ENCODE peak calls at places on chromosomes 2 and 18, in four cellular contexts. One of them, this sample, is unnamed. For H3K4me1, the result is how much of the 10 kb centered on the place peaks cover.

GRCh38 chr2:69126341-69126740 is 113.4 kb downstream of the ANTXR1 start:
- DNase-seq in PC-3: no peak
- DNase-seq in adrenal gland: no peak
- DNase-seq in Peyer's patch: no peak
- DNase-seq in this sample: no peak

GRCh38 chr2:239180526-239181073 is 220.2 kb downstream of the HDAC4 start:
- DNase-seq in PC-3: no peak
- DNase-seq in adrenal gland: peak
- DNase-seq in Peyer's patch: peak
- DNase-seq in this sample: no peak

GRCh38 chr2:186256540-186256939 is 229.5 kb upstream of the ZC3H15 start:
- DNase-seq in PC-3: peak
- DNase-seq in adrenal gland: no peak
- DNase-seq in Peyer's patch: no peak
- DNase-seq in this sample: peak

GRCh38 chr18:31825772-31826171 is 65.1 kb upstream of the SLC25A52 start:
- DNase-seq in PC-3: no peak
- DNase-seq in adrenal gland: no peak
- DNase-seq in Peyer's patch: no peak
- DNase-seq in this sample: no peak

GRCh38 chr2:70988726-70989648 is 5.7 kb downstream of the TEX261 start:
- DNase-seq in PC-3: no peak
- DNase-seq in adrenal gland: no peak
- DNase-seq in Peyer's patch: no peak
- DNase-seq in this sample: no peak

GRCh38 chr2:176976766-176977165 is 235.8 kb upstream of the HNRNPA3 start:
- DNase-seq in PC-3: no peak
- DNase-seq in adrenal gland: no peak
- DNase-seq in Peyer's patch: no peak
- DNase-seq in this sample: no peak

GRCh38 chr2:101912545-101912944 is 79.2 kb upstream of the IL1R2 start:
- DNase-seq in PC-3: no peak
- DNase-seq in adrenal gland: no peak
- DNase-seq in Peyer's patch: no peak
- DNase-seq in this sample: no peak

GRCh38 chr18:26710460-26711096 is 154.9 kb downstream of the AQP4 start:
- DNase-seq in PC-3: no peak
- DNase-seq in adrenal gland: no peak
- DNase-seq in Peyer's patch: no peak
- DNase-seq in this sample: no peak

GRCh38 chr2:228556707-228557106 is 375.2 kb upstream of the SPHKAP start:
- DNase-seq in PC-3: peak
- DNase-seq in adrenal gland: no peak
- DNase-seq in Peyer's patch: no peak
- DNase-seq in this sample: peak

GRCh38 chr2:111164078-111164477 is 43.4 kb downstream of the BCL2L11 start:
- DNase-seq in PC-3: no peak
- DNase-seq in adrenal gland: no peak
- DNase-seq in Peyer's patch: no peak
- DNase-seq in this sample: no peak

GRCh38 chr18:48194787-48195186 is 214.4 kb downstream of the ZBTB7C start:
- DNase-seq in PC-3: no peak
- DNase-seq in adrenal gland: no peak
- DNase-seq in Peyer's patch: no peak
- DNase-seq in this sample: no peak

GRCh38 chr2:174546519-174547506 is 50.8 kb downstream of the WIPF1 start:
- DNase-seq in PC-3: peak
- DNase-seq in adrenal gland: peak
- DNase-seq in Peyer's patch: no peak
- DNase-seq in this sample: peak

GRCh38 chr18:63707816-63708215 is 5.1 kb downstream of the SERPINB11 start:
- DNase-seq in PC-3: no peak
- DNase-seq in adrenal gland: no peak
- DNase-seq in Peyer's patch: no peak
- DNase-seq in this sample: no peak

GRCh38 chr2:219045937-219046550 is 4.7 kb upstream of the CFAP65 start:
- DNase-seq in PC-3: peak
- DNase-seq in adrenal gland: peak
- DNase-seq in Peyer's patch: no peak
- DNase-seq in this sample: no peak

GRCh38 chr2:103151046-103151445 is 389.2 kb downstream of the TMEM182 start:
- DNase-seq in PC-3: no peak
- DNase-seq in adrenal gland: no peak
- DNase-seq in Peyer's patch: no peak
- DNase-seq in this sample: no peak

GRCh38 chr2:86442642-86443005 is 1.5 kb downstream of the KDM3A start:
- DNase-seq in PC-3: peak
- DNase-seq in adrenal gland: peak
- DNase-seq in Peyer's patch: peak
- DNase-seq in this sample: peak

GRCh38 chr18:42781298-42781815 is 334.1 kb downstream of the RIT2 start:
- DNase-seq in PC-3: no peak
- DNase-seq in adrenal gland: no peak
- DNase-seq in Peyer's patch: no peak
- DNase-seq in this sample: no peak

GRCh38 chr2:46915281-46915810 is at the start of gene MCFD2:
- DNase-seq in PC-3: peak
- DNase-seq in adrenal gland: peak
- DNase-seq in Peyer's patch: no peak
- DNase-seq in this sample: peak

GRCh38 chr18:48948112-48949050 is 2.4 kb downstream of the SMAD7 start:
- DNase-seq in PC-3: peak
- DNase-seq in adrenal gland: peak
- DNase-seq in Peyer's patch: peak
- DNase-seq in this sample: no peak

GRCh38 chr18:44716697-44717163 is 36.0 kb downstream of the SETBP1 start:
- DNase-seq in PC-3: no peak
- DNase-seq in adrenal gland: no peak
- DNase-seq in Peyer's patch: no peak
- DNase-seq in this sample: peak

GRCh38 chr2:100953406-100954043 is 48.6 kb upstream of the RPL31 start:
- DNase-seq in PC-3: no peak
- DNase-seq in adrenal gland: no peak
- DNase-seq in Peyer's patch: no peak
- DNase-seq in this sample: no peak

GRCh38 chr2:72605836-72606442 is 219.9 kb downstream of the EXOC6B start:
- DNase-seq in PC-3: peak
- DNase-seq in adrenal gland: no peak
- DNase-seq in Peyer's patch: no peak
- DNase-seq in this sample: peak

GRCh38 chr18:76699923-76700322 is 122.4 kb upstream of the ZNF236 start:
- DNase-seq in PC-3: no peak
- DNase-seq in adrenal gland: no peak
- DNase-seq in Peyer's patch: no peak
- DNase-seq in this sample: no peak

GRCh38 chr2:172095905-172096660 is 6.6 kb downstream of the DLX2 start:
- DNase-seq in PC-3: peak
- DNase-seq in adrenal gland: no peak
- DNase-seq in Peyer's patch: peak
- DNase-seq in this sample: no peak

GRCh38 chr2:157246212-157247067 is 11.1 kb upstream of the GALNT5 start:
- DNase-seq in PC-3: peak
- DNase-seq in adrenal gland: no peak
- DNase-seq in Peyer's patch: no peak
- DNase-seq in this sample: peak

GRCh38 chr2:55051026-55051866 is 995 bp upstream of the RTN4 start:
- DNase-seq in PC-3: peak
- DNase-seq in adrenal gland: peak
- DNase-seq in Peyer's patch: no peak
- DNase-seq in this sample: peak

GRCh38 chr2:95329891-95330822 is 33.0 kb downstream of the KCNIP3 start:
- DNase-seq in PC-3: no peak
- DNase-seq in adrenal gland: no peak
- DNase-seq in Peyer's patch: no peak
- DNase-seq in this sample: no peak

GRCh38 chr18:56200381-56200831 is 438.0 kb downstream of the TXNL1 start:
- DNase-seq in PC-3: peak
- DNase-seq in adrenal gland: no peak
- DNase-seq in Peyer's patch: no peak
- DNase-seq in this sample: no peak

GRCh38 chr2:43080626-43081025 is 145.8 kb downstream of the ZFP36L2 start:
- DNase-seq in PC-3: no peak
- DNase-seq in adrenal gland: no peak
- DNase-seq in Peyer's patch: peak
- DNase-seq in this sample: no peak

GRCh38 chr2:183068561-183068960 is 10.0 kb upstream of the DUSP19 start:
- DNase-seq in PC-3: no peak
- DNase-seq in adrenal gland: no peak
- DNase-seq in Peyer's patch: no peak
- DNase-seq in this sample: no peak
- H3K4me1 ChIP-seq in PC-3: under half
- H3K4me1 ChIP-seq in adrenal gland: under half
- H3K4me1 ChIP-seq in Peyer's patch: under half
- H3K4me1 ChIP-seq in this sample: under half

DNA sequence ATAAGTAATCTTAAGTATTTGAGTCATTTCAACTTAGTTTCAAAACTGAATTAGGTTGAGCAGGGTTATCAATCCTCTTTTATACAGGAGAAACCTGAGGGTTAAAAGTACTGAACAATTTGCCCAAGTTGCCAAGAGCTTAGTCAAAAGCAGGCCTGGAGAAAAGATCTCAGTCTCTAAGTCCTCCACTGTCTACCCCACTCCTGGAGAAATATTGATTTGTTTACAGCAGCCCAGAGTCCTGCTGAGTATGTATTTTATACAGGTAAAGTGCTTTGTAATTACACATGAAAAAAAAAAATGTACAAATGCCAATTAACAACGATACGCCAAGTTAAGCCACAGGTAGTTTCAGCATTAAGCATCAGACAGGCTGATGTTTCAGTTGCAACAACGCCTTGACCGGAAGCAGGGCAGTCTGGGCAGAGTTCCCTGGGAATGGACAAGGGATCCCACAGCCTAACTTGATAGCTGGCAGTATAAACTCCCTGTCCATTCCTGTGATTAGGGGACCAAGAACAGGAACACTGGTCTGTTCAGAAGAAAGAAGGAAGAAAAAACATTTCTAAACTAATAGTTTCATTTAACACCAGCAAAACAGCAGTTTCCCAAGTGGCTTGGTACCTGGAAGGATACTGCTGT is 132.9 kb downstream of the MYO5B start:
- DNase-seq in PC-3: no peak
- DNase-seq in adrenal gland: peak
- DNase-seq in Peyer's patch: no peak
- DNase-seq in this sample: no peak
- H3K4me1 ChIP-seq in PC-3: under half
- H3K4me1 ChIP-seq in adrenal gland: under half
- H3K4me1 ChIP-seq in Peyer's patch: under half
- H3K4me1 ChIP-seq in this sample: under half

GRCh38 chr2:120803085-120803484 is 67.4 kb downstream of the GLI2 start:
- DNase-seq in PC-3: no peak
- DNase-seq in adrenal gland: no peak
- DNase-seq in Peyer's patch: no peak
- DNase-seq in this sample: no peak

GRCh38 chr2:120803764-120804335 is 68.2 kb downstream of the GLI2 start:
- DNase-seq in PC-3: peak
- DNase-seq in adrenal gland: no peak
- DNase-seq in Peyer's patch: no peak
- DNase-seq in this sample: no peak

GRCh38 chr2:120805590-120805989 is 69.9 kb downstream of the GLI2 start:
- DNase-seq in PC-3: no peak
- DNase-seq in adrenal gland: no peak
- DNase-seq in Peyer's patch: no peak
- DNase-seq in this sample: no peak

GRCh38 chr2:120804446-120804845 is 68.8 kb downstream of the GLI2 start:
- DNase-seq in PC-3: no peak
- DNase-seq in adrenal gland: no peak
- DNase-seq in Peyer's patch: no peak
- DNase-seq in this sample: no peak

DNA sequence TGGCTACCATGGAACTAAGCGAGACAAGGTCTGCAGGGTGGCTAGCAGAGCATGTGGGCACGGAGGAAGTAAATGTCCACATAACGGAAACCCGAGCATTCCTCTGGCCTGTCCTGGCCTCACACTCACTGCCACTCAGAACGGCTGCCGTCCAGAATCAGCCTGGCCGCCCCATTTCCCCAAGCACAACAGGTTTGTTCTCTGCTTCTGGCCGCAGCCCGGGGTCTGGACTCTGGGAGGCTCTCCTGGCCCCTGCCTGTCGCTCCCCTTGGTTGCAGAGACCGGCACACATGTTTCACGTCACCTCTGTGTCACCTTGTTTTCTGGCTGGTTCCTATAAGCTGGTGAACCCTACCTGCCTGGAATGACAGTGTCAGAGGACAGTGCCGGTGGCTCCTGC is 69.3 kb downstream of the GLI2 start:
- DNase-seq in PC-3: no peak
- DNase-seq in adrenal gland: no peak
- DNase-seq in Peyer's patch: no peak
- DNase-seq in this sample: no peak
- H3K4me1 ChIP-seq in PC-3: under half
- H3K4me1 ChIP-seq in adrenal gland: under half
- H3K4me1 ChIP-seq in Peyer's patch: under half
- H3K4me1 ChIP-seq in this sample: under half

GRCh38 chr2:120933693-120934092 is 198.0 kb downstream of the GLI2 start:
- DNase-seq in PC-3: no peak
- DNase-seq in adrenal gland: no peak
- DNase-seq in Peyer's patch: no peak
- DNase-seq in this sample: no peak
- H3K4me1 ChIP-seq in PC-3: half or more
- H3K4me1 ChIP-seq in adrenal gland: under half
- H3K4me1 ChIP-seq in Peyer's patch: under half
- H3K4me1 ChIP-seq in this sample: under half

GRCh38 chr2:1650474-1650872 is 93.8 kb downstream of the PXDN start:
- DNase-seq in PC-3: no peak
- DNase-seq in adrenal gland: no peak
- DNase-seq in Peyer's patch: no peak
- DNase-seq in this sample: no peak
- H3K4me1 ChIP-seq in PC-3: under half
- H3K4me1 ChIP-seq in adrenal gland: under half
- H3K4me1 ChIP-seq in Peyer's patch: under half
- H3K4me1 ChIP-seq in this sample: under half

DNA sequence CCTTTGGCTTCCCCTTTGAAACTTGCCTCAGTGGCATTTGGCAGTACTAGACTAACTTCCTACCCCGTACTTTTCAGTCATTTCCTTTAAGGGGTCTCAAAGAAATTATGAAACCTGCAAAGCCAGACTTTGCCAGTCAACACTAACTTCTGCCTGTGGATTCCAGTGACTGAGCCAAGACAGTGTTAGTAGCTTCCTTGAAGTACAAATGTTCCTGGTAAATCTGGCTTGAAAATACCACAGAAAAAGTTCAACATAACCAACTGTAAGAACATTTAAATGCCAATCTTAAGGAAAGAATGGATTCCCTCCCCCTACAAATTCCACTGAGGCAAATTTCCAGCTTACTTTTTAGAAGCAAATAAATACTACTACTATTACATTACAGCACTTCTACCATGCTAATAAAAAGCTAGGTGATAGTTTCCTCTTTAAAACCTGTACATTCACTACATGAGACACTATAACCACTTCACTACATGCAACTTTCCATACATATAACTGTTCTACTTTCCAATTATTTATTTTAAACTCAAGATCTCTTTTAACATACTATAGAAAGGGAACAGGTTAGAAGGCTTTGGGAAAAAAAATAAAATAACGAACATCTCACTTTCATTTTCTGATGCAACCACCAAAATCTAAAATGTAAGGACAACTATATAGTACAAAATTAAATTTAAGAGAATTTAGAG is 2.4 kb downstream of the PELI1 start:
- DNase-seq in PC-3: no peak
- DNase-seq in adrenal gland: no peak
- DNase-seq in Peyer's patch: no peak
- DNase-seq in this sample: peak
- H3K4me1 ChIP-seq in PC-3: under half
- H3K4me1 ChIP-seq in adrenal gland: under half
- H3K4me1 ChIP-seq in Peyer's patch: under half
- H3K4me1 ChIP-seq in this sample: under half

GRCh38 chr2:222296311-222296736 is 2.5 kb downstream of the PAX3 start:
- DNase-seq in PC-3: no peak
- DNase-seq in adrenal gland: no peak
- DNase-seq in Peyer's patch: no peak
- DNase-seq in this sample: no peak
- H3K4me1 ChIP-seq in PC-3: under half
- H3K4me1 ChIP-seq in adrenal gland: under half
- H3K4me1 ChIP-seq in Peyer's patch: under half
- H3K4me1 ChIP-seq in this sample: under half

This sample was measured in small intestine.